ENCODE peak calls at places on chromosome 22, in ten cellular contexts. One of them, this sample, is unnamed.

GRCh38 chr22:50399751-50400331 is 56.7 kb downstream of the PPP6R2 start:
- DNase-seq in EH: peak
- DNase-seq in NCI-H1092 treated with DMSO at 0.1 percent for 48 hours: no peak
- DNase-seq in GM13977: peak
- DNase-seq in stimulated activated CD8-positive, alpha-beta memory T cell treated with anti-CD3 and anti-CD28 coated beads, Interleukin-15, amount 100 ng/mL, for 1 hour: no peak
- DNase-seq in A549: peak
- DNase-seq in psoas muscle: peak
- DNase-seq in keratinocyte: no peak
- DNase-seq in activated CD8-positive, alpha-beta memory T cell treated with anti-CD3 and anti-CD28 coated beads, Interleukin-2, amount 50 U/mL, for 48 hours: no peak
- DNase-seq in NCI-H1436: no peak
- DNase-seq in this sample: no peak

GRCh38 chr22:36562261-36562835 is 33.4 kb upstream of the EIF3D start:
- DNase-seq in EH: peak
- DNase-seq in NCI-H1092 treated with DMSO at 0.1 percent for 48 hours: no peak
- DNase-seq in GM13977: no peak
- DNase-seq in stimulated activated CD8-positive, alpha-beta memory T cell treated with anti-CD3 and anti-CD28 coated beads, Interleukin-15, amount 100 ng/mL, for 1 hour: no peak
- DNase-seq in A549: peak
- DNase-seq in psoas muscle: no peak
- DNase-seq in keratinocyte: no peak
- DNase-seq in activated CD8-positive, alpha-beta memory T cell treated with anti-CD3 and anti-CD28 coated beads, Interleukin-2, amount 50 U/mL, for 48 hours: no peak
- DNase-seq in NCI-H1436: no peak
- DNase-seq in this sample: no peak

GRCh38 chr22:21816787-21817496 is 50.5 kb downstream of the MAPK1 start:
- DNase-seq in EH: peak
- DNase-seq in NCI-H1092 treated with DMSO at 0.1 percent for 48 hours: no peak
- DNase-seq in GM13977: peak
- DNase-seq in stimulated activated CD8-positive, alpha-beta memory T cell treated with anti-CD3 and anti-CD28 coated beads, Interleukin-15, amount 100 ng/mL, for 1 hour: no peak
- DNase-seq in A549: peak
- DNase-seq in psoas muscle: no peak
- DNase-seq in keratinocyte: peak
- DNase-seq in activated CD8-positive, alpha-beta memory T cell treated with anti-CD3 and anti-CD28 coated beads, Interleukin-2, amount 50 U/mL, for 48 hours: no peak
- DNase-seq in NCI-H1436: no peak
- DNase-seq in this sample: peak

GRCh38 chr22:26416670-26417270 is 12.3 kb upstream of the ASPHD2 start:
- DNase-seq in EH: peak
- DNase-seq in NCI-H1092 treated with DMSO at 0.1 percent for 48 hours: no peak
- DNase-seq in GM13977: no peak
- DNase-seq in stimulated activated CD8-positive, alpha-beta memory T cell treated with anti-CD3 and anti-CD28 coated beads, Interleukin-15, amount 100 ng/mL, for 1 hour: no peak
- DNase-seq in A549: no peak
- DNase-seq in psoas muscle: no peak
- DNase-seq in keratinocyte: peak
- DNase-seq in activated CD8-positive, alpha-beta memory T cell treated with anti-CD3 and anti-CD28 coated beads, Interleukin-2, amount 50 U/mL, for 48 hours: no peak
- DNase-seq in NCI-H1436: no peak
- DNase-seq in this sample: peak

GRCh38 chr22:23548501-23549197 is 31.4 kb downstream of the IGLL1 start:
- DNase-seq in EH: no peak
- DNase-seq in NCI-H1092 treated with DMSO at 0.1 percent for 48 hours: no peak
- DNase-seq in GM13977: no peak
- DNase-seq in stimulated activated CD8-positive, alpha-beta memory T cell treated with anti-CD3 and anti-CD28 coated beads, Interleukin-15, amount 100 ng/mL, for 1 hour: no peak
- DNase-seq in A549: no peak
- DNase-seq in psoas muscle: no peak
- DNase-seq in keratinocyte: no peak
- DNase-seq in activated CD8-positive, alpha-beta memory T cell treated with anti-CD3 and anti-CD28 coated beads, Interleukin-2, amount 50 U/mL, for 48 hours: peak
- DNase-seq in NCI-H1436: no peak
- DNase-seq in this sample: no peak

GRCh38 chr22:33776491-33776890 is 143.8 kb downstream of the LARGE1 start:
- DNase-seq in EH: no peak
- DNase-seq in NCI-H1092 treated with DMSO at 0.1 percent for 48 hours: no peak
- DNase-seq in GM13977: no peak
- DNase-seq in stimulated activated CD8-positive, alpha-beta memory T cell treated with anti-CD3 and anti-CD28 coated beads, Interleukin-15, amount 100 ng/mL, for 1 hour: no peak
- DNase-seq in A549: no peak
- DNase-seq in psoas muscle: no peak
- DNase-seq in keratinocyte: no peak
- DNase-seq in activated CD8-positive, alpha-beta memory T cell treated with anti-CD3 and anti-CD28 coated beads, Interleukin-2, amount 50 U/mL, for 48 hours: no peak
- DNase-seq in NCI-H1436: no peak
- DNase-seq in this sample: no peak

GRCh38 chr22:35605787-35606492 is 11.2 kb downstream of the MB start:
- DNase-seq in EH: no peak
- DNase-seq in NCI-H1092 treated with DMSO at 0.1 percent for 48 hours: no peak
- DNase-seq in GM13977: no peak
- DNase-seq in stimulated activated CD8-positive, alpha-beta memory T cell treated with anti-CD3 and anti-CD28 coated beads, Interleukin-15, amount 100 ng/mL, for 1 hour: no peak
- DNase-seq in A549: no peak
- DNase-seq in psoas muscle: no peak
- DNase-seq in keratinocyte: no peak
- DNase-seq in activated CD8-positive, alpha-beta memory T cell treated with anti-CD3 and anti-CD28 coated beads, Interleukin-2, amount 50 U/mL, for 48 hours: no peak
- DNase-seq in NCI-H1436: no peak
- DNase-seq in this sample: no peak

GRCh38 chr22:46064236-46064965 is 85.9 kb upstream of the PPARA start:
- DNase-seq in EH: no peak
- DNase-seq in NCI-H1092 treated with DMSO at 0.1 percent for 48 hours: no peak
- DNase-seq in GM13977: no peak
- DNase-seq in stimulated activated CD8-positive, alpha-beta memory T cell treated with anti-CD3 and anti-CD28 coated beads, Interleukin-15, amount 100 ng/mL, for 1 hour: no peak
- DNase-seq in A549: no peak
- DNase-seq in psoas muscle: peak
- DNase-seq in keratinocyte: no peak
- DNase-seq in activated CD8-positive, alpha-beta memory T cell treated with anti-CD3 and anti-CD28 coated beads, Interleukin-2, amount 50 U/mL, for 48 hours: no peak
- DNase-seq in NCI-H1436: peak
- DNase-seq in this sample: no peak

GRCh38 chr22:21865041-21865440 is 2.4 kb downstream of the MAPK1 start:
- DNase-seq in EH: peak
- DNase-seq in NCI-H1092 treated with DMSO at 0.1 percent for 48 hours: no peak
- DNase-seq in GM13977: no peak
- DNase-seq in stimulated activated CD8-positive, alpha-beta memory T cell treated with anti-CD3 and anti-CD28 coated beads, Interleukin-15, amount 100 ng/mL, for 1 hour: no peak
- DNase-seq in A549: no peak
- DNase-seq in psoas muscle: no peak
- DNase-seq in keratinocyte: no peak
- DNase-seq in activated CD8-positive, alpha-beta memory T cell treated with anti-CD3 and anti-CD28 coated beads, Interleukin-2, amount 50 U/mL, for 48 hours: no peak
- DNase-seq in NCI-H1436: no peak
- DNase-seq in this sample: peak

GRCh38 chr22:32810241-32811133 is 9.0 kb downstream of the TIMP3 start:
- DNase-seq in EH: no peak
- DNase-seq in NCI-H1092 treated with DMSO at 0.1 percent for 48 hours: no peak
- DNase-seq in GM13977: no peak
- DNase-seq in stimulated activated CD8-positive, alpha-beta memory T cell treated with anti-CD3 and anti-CD28 coated beads, Interleukin-15, amount 100 ng/mL, for 1 hour: no peak
- DNase-seq in A549: no peak
- DNase-seq in psoas muscle: no peak
- DNase-seq in keratinocyte: no peak
- DNase-seq in activated CD8-positive, alpha-beta memory T cell treated with anti-CD3 and anti-CD28 coated beads, Interleukin-2, amount 50 U/mL, for 48 hours: no peak
- DNase-seq in NCI-H1436: no peak
- DNase-seq in this sample: no peak

GRCh38 chr22:50460942-50461341 is 13.9 kb downstream of the SBF1 start:
- DNase-seq in EH: no peak
- DNase-seq in NCI-H1092 treated with DMSO at 0.1 percent for 48 hours: no peak
- DNase-seq in GM13977: no peak
- DNase-seq in stimulated activated CD8-positive, alpha-beta memory T cell treated with anti-CD3 and anti-CD28 coated beads, Interleukin-15, amount 100 ng/mL, for 1 hour: no peak
- DNase-seq in A549: no peak
- DNase-seq in psoas muscle: no peak
- DNase-seq in keratinocyte: no peak
- DNase-seq in activated CD8-positive, alpha-beta memory T cell treated with anti-CD3 and anti-CD28 coated beads, Interleukin-2, amount 50 U/mL, for 48 hours: no peak
- DNase-seq in NCI-H1436: no peak
- DNase-seq in this sample: no peak

GRCh38 chr22:30742291-30743256 is 47.9 kb downstream of the OSBP2 start:
- DNase-seq in EH: peak
- DNase-seq in NCI-H1092 treated with DMSO at 0.1 percent for 48 hours: no peak
- DNase-seq in GM13977: no peak
- DNase-seq in stimulated activated CD8-positive, alpha-beta memory T cell treated with anti-CD3 and anti-CD28 coated beads, Interleukin-15, amount 100 ng/mL, for 1 hour: no peak
- DNase-seq in A549: no peak
- DNase-seq in psoas muscle: no peak
- DNase-seq in keratinocyte: no peak
- DNase-seq in activated CD8-positive, alpha-beta memory T cell treated with anti-CD3 and anti-CD28 coated beads, Interleukin-2, amount 50 U/mL, for 48 hours: no peak
- DNase-seq in NCI-H1436: no peak
- DNase-seq in this sample: no peak

GRCh38 chr22:41364233-41364632 is 17.5 kb upstream of the TEF start:
- DNase-seq in EH: no peak
- DNase-seq in NCI-H1092 treated with DMSO at 0.1 percent for 48 hours: no peak
- DNase-seq in GM13977: no peak
- DNase-seq in stimulated activated CD8-positive, alpha-beta memory T cell treated with anti-CD3 and anti-CD28 coated beads, Interleukin-15, amount 100 ng/mL, for 1 hour: no peak
- DNase-seq in A549: no peak
- DNase-seq in psoas muscle: peak
- DNase-seq in keratinocyte: no peak
- DNase-seq in activated CD8-positive, alpha-beta memory T cell treated with anti-CD3 and anti-CD28 coated beads, Interleukin-2, amount 50 U/mL, for 48 hours: no peak
- DNase-seq in NCI-H1436: no peak
- DNase-seq in this sample: no peak

GRCh38 chr22:22593964-22594656 is 35.0 kb upstream of the PRAME start:
- DNase-seq in EH: peak
- DNase-seq in NCI-H1092 treated with DMSO at 0.1 percent for 48 hours: peak
- DNase-seq in GM13977: peak
- DNase-seq in stimulated activated CD8-positive, alpha-beta memory T cell treated with anti-CD3 and anti-CD28 coated beads, Interleukin-15, amount 100 ng/mL, for 1 hour: peak
- DNase-seq in A549: peak
- DNase-seq in psoas muscle: no peak
- DNase-seq in keratinocyte: peak
- DNase-seq in activated CD8-positive, alpha-beta memory T cell treated with anti-CD3 and anti-CD28 coated beads, Interleukin-2, amount 50 U/mL, for 48 hours: peak
- DNase-seq in NCI-H1436: peak
- DNase-seq in this sample: peak

GRCh38 chr22:20108757-20109230 is 7.1 kb upstream of the RANBP1 start:
- DNase-seq in EH: no peak
- DNase-seq in NCI-H1092 treated with DMSO at 0.1 percent for 48 hours: no peak
- DNase-seq in GM13977: no peak
- DNase-seq in stimulated activated CD8-positive, alpha-beta memory T cell treated with anti-CD3 and anti-CD28 coated beads, Interleukin-15, amount 100 ng/mL, for 1 hour: no peak
- DNase-seq in A549: no peak
- DNase-seq in psoas muscle: peak
- DNase-seq in keratinocyte: no peak
- DNase-seq in activated CD8-positive, alpha-beta memory T cell treated with anti-CD3 and anti-CD28 coated beads, Interleukin-2, amount 50 U/mL, for 48 hours: no peak
- DNase-seq in NCI-H1436: no peak
- DNase-seq in this sample: no peak